ENCODE peak calls at places on chromosomes 7 and 10, in nine cellular contexts. One of them, this sample, is unnamed.

GRCh38 chr7:149825567-149826343 is 12.4 kb upstream of the ZNF862 start:
- DNase-seq in endothelial cell of umbilical vein: no peak
- DNase-seq in transverse colon: no peak
- DNase-seq in stomach: no peak
- DNase-seq in spleen: peak; percentile 69
- DNase-seq in H1: no peak
- DNase-seq in GM12878: no peak
- DNase-seq in prostate gland: no peak
- DNase-seq in esophagus muscularis mucosa: no peak
- DNase-seq in this sample: no peak

GRCh38 chr10:124245806-124246440 is 152.5 kb upstream of the CHST15 start:
- DNase-seq in endothelial cell of umbilical vein: no peak
- DNase-seq in transverse colon: peak; percentile 2
- DNase-seq in stomach: peak; percentile 17
- DNase-seq in spleen: no peak
- DNase-seq in H1: no peak
- DNase-seq in GM12878: no peak
- DNase-seq in prostate gland: no peak
- DNase-seq in esophagus muscularis mucosa: no peak
- DNase-seq in this sample: peak; percentile 58

GRCh38 chr10:20945546-20946332 is 48.6 kb upstream of the NEBL start:
- DNase-seq in endothelial cell of umbilical vein: no peak
- DNase-seq in transverse colon: no peak
- DNase-seq in stomach: no peak
- DNase-seq in spleen: no peak
- DNase-seq in H1: no peak
- DNase-seq in GM12878: no peak
- DNase-seq in prostate gland: no peak
- DNase-seq in esophagus muscularis mucosa: peak; percentile 80
- DNase-seq in this sample: no peak

GRCh38 chr10:126749030-126749655 is 78.7 kb upstream of the C10orf90 start:
- DNase-seq in endothelial cell of umbilical vein: peak; percentile 69
- DNase-seq in transverse colon: peak; percentile 67
- DNase-seq in stomach: peak; percentile 85
- DNase-seq in spleen: no peak
- DNase-seq in H1: peak; percentile 67
- DNase-seq in GM12878: no peak
- DNase-seq in prostate gland: peak; percentile 60
- DNase-seq in esophagus muscularis mucosa: no peak
- DNase-seq in this sample: peak; percentile 74

GRCh38 chr7:34759477-34760125 is 101.6 kb downstream of the NPSR1 start:
- DNase-seq in endothelial cell of umbilical vein: peak; percentile 54
- DNase-seq in transverse colon: no peak
- DNase-seq in stomach: no peak
- DNase-seq in spleen: no peak
- DNase-seq in H1: no peak
- DNase-seq in GM12878: no peak
- DNase-seq in prostate gland: no peak
- DNase-seq in esophagus muscularis mucosa: no peak
- DNase-seq in this sample: no peak

GRCh38 chr10:91709394-91709798 is 76.5 kb upstream of the PPP1R3C start:
- DNase-seq in endothelial cell of umbilical vein: peak; percentile 56
- DNase-seq in transverse colon: no peak
- DNase-seq in stomach: no peak
- DNase-seq in spleen: no peak
- DNase-seq in H1: no peak
- DNase-seq in GM12878: no peak
- DNase-seq in prostate gland: no peak
- DNase-seq in esophagus muscularis mucosa: no peak
- DNase-seq in this sample: no peak

GRCh38 chr10:127999801-128000200 is 92.9 kb downstream of the PTPRE start:
- DNase-seq in endothelial cell of umbilical vein: no peak
- DNase-seq in transverse colon: no peak
- DNase-seq in stomach: no peak
- DNase-seq in spleen: no peak
- DNase-seq in H1: no peak
- DNase-seq in GM12878: no peak
- DNase-seq in prostate gland: no peak
- DNase-seq in esophagus muscularis mucosa: no peak
- DNase-seq in this sample: peak; percentile 19

GRCh38 chr7:41275255-41275654 is 427.6 kb downstream of the INHBA start:
- DNase-seq in endothelial cell of umbilical vein: no peak
- DNase-seq in transverse colon: no peak
- DNase-seq in stomach: no peak
- DNase-seq in spleen: no peak
- DNase-seq in H1: no peak
- DNase-seq in GM12878: no peak
- DNase-seq in prostate gland: no peak
- DNase-seq in esophagus muscularis mucosa: peak; percentile 83
- DNase-seq in this sample: no peak

GRCh38 chr7:154592392-154592791 is 410.5 kb downstream of the PAXIP1 start:
- DNase-seq in endothelial cell of umbilical vein: no peak
- DNase-seq in transverse colon: no peak
- DNase-seq in stomach: no peak
- DNase-seq in spleen: no peak
- DNase-seq in H1: no peak
- DNase-seq in GM12878: no peak
- DNase-seq in prostate gland: no peak
- DNase-seq in esophagus muscularis mucosa: no peak
- DNase-seq in this sample: no peak

GRCh38 chr10:86900955-86901354 is 56.5 kb downstream of the MMRN2 start:
- DNase-seq in endothelial cell of umbilical vein: no peak
- DNase-seq in transverse colon: peak; percentile 26
- DNase-seq in stomach: peak; percentile 68
- DNase-seq in spleen: no peak
- DNase-seq in H1: no peak
- DNase-seq in GM12878: no peak
- DNase-seq in prostate gland: peak; percentile 45
- DNase-seq in esophagus muscularis mucosa: peak; percentile 92
- DNase-seq in this sample: peak; percentile 92

GRCh38 chr10:33547976-33548375 is 213.5 kb upstream of the NRP1 start:
- DNase-seq in endothelial cell of umbilical vein: no peak
- DNase-seq in transverse colon: no peak
- DNase-seq in stomach: no peak
- DNase-seq in spleen: no peak
- DNase-seq in H1: no peak
- DNase-seq in GM12878: no peak
- DNase-seq in prostate gland: no peak
- DNase-seq in esophagus muscularis mucosa: peak; percentile 60
- DNase-seq in this sample: no peak

GRCh38 chr10:71974489-71975011 is 10.4 kb downstream of the CHST3 start:
- DNase-seq in endothelial cell of umbilical vein: peak; percentile 45
- DNase-seq in transverse colon: no peak
- DNase-seq in stomach: no peak
- DNase-seq in spleen: peak; percentile 61
- DNase-seq in H1: no peak
- DNase-seq in GM12878: no peak
- DNase-seq in prostate gland: no peak
- DNase-seq in esophagus muscularis mucosa: no peak
- DNase-seq in this sample: peak; percentile 74

GRCh38 chr10:61643316-61643751 is 19.4 kb upstream of the CABCOCO1 start:
- DNase-seq in endothelial cell of umbilical vein: peak; percentile 43
- DNase-seq in transverse colon: no peak
- DNase-seq in stomach: no peak
- DNase-seq in spleen: no peak
- DNase-seq in H1: no peak
- DNase-seq in GM12878: no peak
- DNase-seq in prostate gland: no peak
- DNase-seq in esophagus muscularis mucosa: no peak
- DNase-seq in this sample: no peak

GRCh38 chr10:118571123-118571522 is 24.3 kb downstream of the PRLHR start:
- DNase-seq in endothelial cell of umbilical vein: no peak
- DNase-seq in transverse colon: no peak
- DNase-seq in stomach: no peak
- DNase-seq in spleen: no peak
- DNase-seq in H1: no peak
- DNase-seq in GM12878: no peak
- DNase-seq in prostate gland: no peak
- DNase-seq in esophagus muscularis mucosa: peak; percentile 91
- DNase-seq in this sample: peak; percentile 87

GRCh38 chr10:17025444-17026295 is 103.9 kb downstream of the CUBN start:
- DNase-seq in endothelial cell of umbilical vein: peak; percentile 94
- DNase-seq in transverse colon: peak; percentile 26
- DNase-seq in stomach: no peak
- DNase-seq in spleen: no peak
- DNase-seq in H1: no peak
- DNase-seq in GM12878: no peak
- DNase-seq in prostate gland: no peak
- DNase-seq in esophagus muscularis mucosa: peak; percentile 91
- DNase-seq in this sample: peak; percentile 72
- TF ChIP-seq POLR2A in endothelial cell of umbilical vein: no peak
- TF ChIP-seq POLR2A in transverse colon: no peak
- TF ChIP-seq POLR2A in stomach: no peak
- TF ChIP-seq POLR2A in spleen: no peak
- TF ChIP-seq POLR2A in H1: no peak
- TF ChIP-seq POLR2A in GM12878: no peak
- TF ChIP-seq POLR2A in prostate gland: no peak
- TF ChIP-seq POLR2A in esophagus muscularis mucosa: no peak
- TF ChIP-seq POLR2A in this sample: no peak

GRCh38 chr10:52706347-52707070 is 66.1 kb downstream of the MBL2 start:
- DNase-seq in endothelial cell of umbilical vein: no peak
- DNase-seq in transverse colon: no peak
- DNase-seq in stomach: no peak
- DNase-seq in spleen: no peak
- DNase-seq in H1: no peak
- DNase-seq in GM12878: no peak
- DNase-seq in prostate gland: no peak
- DNase-seq in esophagus muscularis mucosa: no peak
- DNase-seq in this sample: no peak

GRCh38 chr10:52703898-52704297 is 68.7 kb downstream of the MBL2 start:
- DNase-seq in endothelial cell of umbilical vein: peak; percentile 74
- DNase-seq in transverse colon: no peak
- DNase-seq in stomach: no peak
- DNase-seq in spleen: no peak
- DNase-seq in H1: no peak
- DNase-seq in GM12878: no peak
- DNase-seq in prostate gland: no peak
- DNase-seq in esophagus muscularis mucosa: no peak
- DNase-seq in this sample: no peak

GRCh38 chr10:52701647-52702046 is 70.9 kb downstream of the MBL2 start:
- DNase-seq in endothelial cell of umbilical vein: no peak
- DNase-seq in transverse colon: no peak
- DNase-seq in stomach: no peak
- DNase-seq in spleen: no peak
- DNase-seq in H1: no peak
- DNase-seq in GM12878: no peak
- DNase-seq in prostate gland: no peak
- DNase-seq in esophagus muscularis mucosa: no peak
- DNase-seq in this sample: no peak

GRCh38 chr10:52703451-52703850 is 69.1 kb downstream of the MBL2 start:
- DNase-seq in endothelial cell of umbilical vein: no peak
- DNase-seq in transverse colon: no peak
- DNase-seq in stomach: no peak
- DNase-seq in spleen: no peak
- DNase-seq in H1: no peak
- DNase-seq in GM12878: no peak
- DNase-seq in prostate gland: no peak
- DNase-seq in esophagus muscularis mucosa: no peak
- DNase-seq in this sample: no peak
- TF ChIP-seq POLR2AphosphoS5 in endothelial cell of umbilical vein: no peak
- TF ChIP-seq POLR2AphosphoS5 in transverse colon: no peak
- TF ChIP-seq POLR2AphosphoS5 in stomach: no peak
- TF ChIP-seq POLR2AphosphoS5 in spleen: no peak
- TF ChIP-seq POLR2AphosphoS5 in H1: no peak
- TF ChIP-seq POLR2AphosphoS5 in GM12878: no peak
- TF ChIP-seq POLR2AphosphoS5 in prostate gland: no peak
- TF ChIP-seq POLR2AphosphoS5 in esophagus muscularis mucosa: no peak
- TF ChIP-seq POLR2AphosphoS5 in this sample: no peak

DNA sequence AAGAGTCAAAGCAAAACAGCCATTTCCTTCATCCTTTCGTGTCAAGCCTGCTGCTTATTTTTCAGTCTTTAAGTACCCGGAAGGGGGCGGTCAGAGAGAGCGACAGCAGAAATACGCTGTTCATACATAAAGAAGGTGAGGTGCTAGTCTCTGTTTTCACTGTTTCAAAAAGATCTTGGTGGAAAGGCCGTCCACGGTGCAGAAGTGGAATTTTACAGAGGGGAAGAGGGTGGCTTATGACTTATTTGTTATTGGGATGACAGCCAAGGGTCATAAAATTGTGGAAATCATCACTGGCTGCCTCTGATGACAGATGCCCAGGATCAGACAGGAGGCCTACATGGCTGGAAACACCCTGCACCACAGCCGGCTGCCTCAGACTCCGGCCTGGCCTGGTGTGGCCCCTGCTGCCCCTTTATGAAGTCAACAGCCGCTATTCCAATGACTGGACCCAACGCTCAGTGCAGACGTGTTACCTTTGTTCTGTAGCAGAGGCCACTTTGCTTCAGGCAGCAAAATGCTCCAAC is 57.0 kb downstream of the HIPK2 start:
- DNase-seq in endothelial cell of umbilical vein: peak; percentile 95
- DNase-seq in transverse colon: peak; percentile 50
- DNase-seq in stomach: peak; percentile 25
- DNase-seq in spleen: no peak
- DNase-seq in H1: no peak
- DNase-seq in GM12878: no peak
- DNase-seq in prostate gland: no peak
- DNase-seq in esophagus muscularis mucosa: no peak
- DNase-seq in this sample: no peak
- TF ChIP-seq POLR2A in endothelial cell of umbilical vein: no peak
- TF ChIP-seq POLR2A in transverse colon: no peak
- TF ChIP-seq POLR2A in stomach: no peak
- TF ChIP-seq POLR2A in spleen: no peak
- TF ChIP-seq POLR2A in H1: no peak
- TF ChIP-seq POLR2A in GM12878: no peak
- TF ChIP-seq POLR2A in prostate gland: no peak
- TF ChIP-seq POLR2A in esophagus muscularis mucosa: no peak
- TF ChIP-seq POLR2A in this sample: no peak

DNA sequence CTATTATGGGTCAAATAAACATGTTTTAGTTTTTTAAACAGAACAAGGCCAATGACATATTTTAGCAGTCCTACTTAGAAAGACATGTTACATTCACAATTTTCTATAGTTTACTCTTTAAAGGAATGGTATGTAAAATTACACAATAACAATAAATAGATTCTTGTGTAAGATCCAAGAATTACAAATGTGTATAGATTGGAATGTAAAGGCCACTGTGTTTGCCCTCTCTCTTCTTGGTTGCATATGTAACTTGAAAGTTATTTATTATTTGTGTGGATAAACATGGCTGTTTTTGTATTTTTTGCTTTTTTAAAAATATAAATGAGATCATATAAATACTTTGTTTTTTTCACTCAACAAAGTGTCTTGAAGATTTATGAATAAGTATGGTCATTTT is 979.3 kb upstream of the CELF2 start:
- DNase-seq in endothelial cell of umbilical vein: no peak
- DNase-seq in transverse colon: no peak
- DNase-seq in stomach: no peak
- DNase-seq in spleen: no peak
- DNase-seq in H1: no peak
- DNase-seq in GM12878: no peak
- DNase-seq in prostate gland: no peak
- DNase-seq in esophagus muscularis mucosa: no peak
- DNase-seq in this sample: no peak
- TF ChIP-seq POLR2AphosphoS5 in endothelial cell of umbilical vein: no peak
- TF ChIP-seq POLR2AphosphoS5 in transverse colon: no peak
- TF ChIP-seq POLR2AphosphoS5 in stomach: no peak
- TF ChIP-seq POLR2AphosphoS5 in spleen: no peak
- TF ChIP-seq POLR2AphosphoS5 in H1: no peak
- TF ChIP-seq POLR2AphosphoS5 in GM12878: no peak
- TF ChIP-seq POLR2AphosphoS5 in prostate gland: no peak
- TF ChIP-seq POLR2AphosphoS5 in esophagus muscularis mucosa: no peak
- TF ChIP-seq POLR2AphosphoS5 in this sample: no peak

This sample was measured in sigmoid colon.